ENCODE peak calls at places on chromosomes 16 and 17, in five cellular contexts. Y is stimulated activated CD4-positive, alpha-beta T cell treated with anti-CD3 and anti-CD28 coated beads, Interleukin-4, amount 100 ng/mL, for 24 hours; M is fibroblast of mammary gland; U is PC-9; R is neural crest cell. E is an unnamed sample.

GRCh38 chr17:36721560-36722120 is 120.3 kb downstream of the MRM1 start:
- DNase-seq in U (no peak), Y (peak; percentile 62), R (no peak), M (no peak), E (peak; percentile 87)

GRCh38 chr17:8466466-8466865 is 30.8 kb downstream of the NDEL1 start:
- DNase-seq in U (no peak), R (no peak), M (peak; percentile 33), Y (no peak), E (no peak)

GRCh38 chr16:16021988-16022682 is 72.7 kb downstream of the ABCC1 start:
- DNase-seq in R (no peak), Y (no peak), U (peak; percentile 99), M (peak; percentile 98), E (no peak)

GRCh38 chr17:77210331-77210730 is 69.6 kb downstream of the SEC14L1 start:
- DNase-seq in U (no peak), R (no peak), M (no peak), Y (no peak), E (no peak)

GRCh38 chr17:63740464-63741181 is 976 bp downstream of the STRADA start:
- DNase-seq in R (no peak), M (peak; percentile 14), U (no peak), Y (no peak), E (no peak)

GRCh38 chr17:65049085-65049756 is 7.3 kb downstream of the GNA13 start:
- DNase-seq in Y (peak; percentile 18), M (no peak), R (no peak), U (no peak), E (no peak)

GRCh38 chr17:31803494-31804213 is 55.4 kb downstream of the COPRS start:
- DNase-seq in M (no peak), U (no peak), Y (no peak), R (no peak), E (no peak)

GRCh38 chr16:3112881-3113574 is 642 bp downstream of the ZNF205 start:
- DNase-seq in Y (no peak), M (no peak), U (no peak), R (no peak), E (no peak)

GRCh38 chr16:2770057-2770780 is 6.9 kb downstream of the ELOB start:
- DNase-seq in U (peak; percentile 39), Y (no peak), M (no peak), R (no peak), E (no peak)

GRCh38 chr17:71023631-71024030 is 854.3 kb downstream of the KCNJ2 start:
- DNase-seq in U (no peak), R (no peak), Y (no peak), M (no peak), E (no peak)

GRCh38 chr17:3962217-3963069 is 1.8 kb downstream of the ATP2A3 start:
- DNase-seq in U (no peak), M (no peak), Y (no peak), R (no peak), E (no peak)

GRCh38 chr17:69474171-69474831 is 59.8 kb downstream of the MAP2K6 start:
- DNase-seq in R (no peak), M (peak; percentile 20), Y (no peak), U (no peak), E (no peak)

GRCh38 chr16:21685034-21685455 is 21.3 kb downstream of the OTOA start:
- DNase-seq in M (no peak), R (peak; percentile 30), Y (no peak), U (no peak), E (no peak)

GRCh38 chr16:67177743-67178699 is 5.7 kb downstream of the MATCAP1 start:
- DNase-seq in Y (peak; percentile 42), U (peak; percentile 92), M (peak; percentile 51), R (no peak), E (peak; percentile 62)

GRCh38 chr16:7605812-7606211 is 273.2 kb downstream of the RBFOX1 start:
- DNase-seq in M (no peak), U (no peak), Y (no peak), R (no peak), E (no peak)

GRCh38 chr17:79080349-79080748 is 5.7 kb downstream of the ENGASE start:
- DNase-seq in R (no peak), U (no peak), Y (no peak), M (no peak), E (no peak)

GRCh38 chr17:17468217-17469010 is 8.4 kb upstream of the MED9 start:
- DNase-seq in U (no peak), Y (no peak), M (no peak), R (no peak), E (no peak)

GRCh38 chr16:68592466-68593337 is 52.4 kb upstream of the CDH3 start:
- DNase-seq in Y (no peak), U (no peak), R (no peak), M (peak; percentile 12), E (no peak)

GRCh38 chr17:8555062-8555461 is 75.5 kb downstream of the MYH10 start:
- DNase-seq in R (no peak), Y (no peak), M (peak; percentile 24), U (no peak), E (no peak)

E was measured in NCI-H1930.